ENCODE peak calls at places on chromosomes 16 and 17, in four cellular contexts. Y is GM19239, F is osteocyte, A is H54. J is an unnamed sample.
A peak's percentile ranks its signal among the peaks of the same experiment; 100 is the strongest.

GRCh38 chr17:48555183-48555615 is 10.3 kb upstream of the HOXB2 start:
- DNase-seq in F (no peak), Y (no peak), A (peak; percentile 95), J (peak; percentile 85)

GRCh38 chr17:60087882-60088669 is 9.4 kb upstream of the HEATR6 start:
- DNase-seq in Y (no peak), A (peak; percentile 95), F (peak; percentile 89), J (peak; percentile 25)

GRCh38 chr17:12730931-12731521 is 58.3 kb upstream of the ARHGAP44 start:
- DNase-seq in F (no peak), A (no peak), Y (no peak), J (peak; percentile 87)

GRCh38 chr17:9825751-9826150 is at the start of gene GLP2R:
- DNase-seq in Y (no peak), F (no peak), A (no peak), J (no peak)

GRCh38 chr16:84396537-84397008 is 28.2 kb downstream of the ATP2C2 start:
- DNase-seq in Y (no peak), A (no peak), F (no peak), J (peak; percentile 73)

GRCh38 chr17:37065486-37066321 is 117.0 kb downstream of the AATF start:
- DNase-seq in F (no peak), Y (no peak), A (no peak), J (no peak)

GRCh38 chr16:15907863-15908478 is 19.6 kb upstream of the CEP20 start:
- DNase-seq in F (no peak), A (peak; percentile 68), Y (peak; percentile 71), J (peak; percentile 12)

GRCh38 chr17:77451894-77452852 is 311.4 kb downstream of the SEC14L1 start:
- DNase-seq in A (no peak), F (no peak), Y (no peak), J (peak; percentile 90)

GRCh38 chr16:7313170-7313569 is 19.5 kb upstream of the RBFOX1 start:
- DNase-seq in Y (no peak), A (peak; percentile 13), F (no peak), J (peak; percentile 59)

GRCh38 chr17:38705803-38706624 is 941 bp downstream of the MLLT6 start:
- DNase-seq in Y (no peak), F (no peak), A (no peak), J (peak; percentile 50)

GRCh38 chr17:15210247-15210646 is 54.9 kb downstream of the PMP22 start:
- DNase-seq in A (no peak), Y (no peak), F (no peak), J (no peak)

GRCh38 chr17:75147878-75148546 is 6.3 kb downstream of the JPT1 start:
- DNase-seq in F (no peak), Y (no peak), A (no peak), J (no peak)

GRCh38 chr16:84072014-84072413 is 29.4 kb upstream of the SLC38A8 start:
- DNase-seq in F (peak; percentile 60), A (no peak), Y (no peak), J (no peak)

GRCh38 chr16:75304521-75305363 is 53.3 kb upstream of the BCAR1 start:
- DNase-seq in Y (no peak), F (no peak), A (peak; percentile 44), J (peak; percentile 82)

GRCh38 chr16:1333854-1334719 is 642 bp downstream of the BAIAP3 start:
- DNase-seq in Y (no peak), F (no peak), A (no peak), J (no peak)

GRCh38 chr16:87583453-87584131 is 18.7 kb upstream of the JPH3 start:
- DNase-seq in Y (no peak), F (no peak), A (no peak), J (no peak)

GRCh38 chr17:28370035-28370743 is at the start of gene VTN:
- DNase-seq in Y (no peak), A (no peak), F (no peak), J (peak; percentile 89)

GRCh38 chr16:85750827-85751641 is at the start of gene C16orf74:
- DNase-seq in A (peak; percentile 82), F (no peak), Y (no peak), J (peak; percentile 80)

GRCh38 chr16:84836967-84837366 is 17.2 kb downstream of the CRISPLD2 start:
- DNase-seq in Y (no peak), A (no peak), F (no peak), J (no peak)

GRCh38 chr17:37787055-37787720 is 42.3 kb upstream of the HNF1B start:
- DNase-seq in Y (no peak), A (no peak), F (peak; percentile 90), J (peak; percentile 73)

GRCh38 chr17:22707626-22708025 is 1015.3 kb downstream of the KCNJ18 start:
- DNase-seq in Y (no peak), A (no peak), F (no peak), J (no peak)

GRCh38 chr17:163514-164103 is 17.8 kb downstream of the DOC2B start:
- DNase-seq in Y (no peak), A (no peak), F (no peak), J (no peak)

GRCh38 chr17:65987988-65988387 is 203.9 kb downstream of the CEP112 start:
- DNase-seq in A (peak; percentile 11), Y (no peak), F (no peak), J (peak; percentile 35)

GRCh38 chr17:68057531-68057952 is 22.0 kb downstream of the KPNA2 start:
- DNase-seq in F (no peak), A (no peak), Y (no peak), J (no peak)

GRCh38 chr16:1938316-1938715 is 4.7 kb downstream of the MSRB1 start:
- DNase-seq in F (no peak), A (no peak), Y (no peak), J (no peak)

J was measured in hepatocyte.